ENCODE peak calls at places on chromosomes 12 and 14, in eight cellular contexts. One of them, this sample, is unnamed.

GRCh38 chr12:111842556-111843396 is 748 bp downstream of the MAPKAPK5 start:
- DNase-seq in HCT116: no peak
- DNase-seq in neural progenitor cell: peak
- DNase-seq in GM23248: peak
- DNase-seq in GM23338: peak
- DNase-seq in PC-3: peak
- DNase-seq in MM.1S: peak
- DNase-seq in hepatocyte: peak
- DNase-seq in this sample: no peak

GRCh38 chr14:77148510-77149231 is 7.1 kb upstream of the ZDHHC22 start:
- DNase-seq in hepatocyte: no peak
- DNase-seq in MM.1S: no peak
- DNase-seq in GM23338: peak
- DNase-seq in neural progenitor cell: no peak
- DNase-seq in GM23248: no peak
- DNase-seq in PC-3: no peak
- DNase-seq in HCT116: no peak
- DNase-seq in this sample: no peak

GRCh38 chr12:22971771-22972191 is 346.8 kb downstream of the ETNK1 start:
- DNase-seq in MM.1S: no peak
- DNase-seq in GM23248: peak
- DNase-seq in hepatocyte: no peak
- DNase-seq in PC-3: no peak
- DNase-seq in GM23338: no peak
- DNase-seq in HCT116: no peak
- DNase-seq in neural progenitor cell: no peak
- DNase-seq in this sample: no peak

GRCh38 chr12:129662184-129662583 is 241.6 kb downstream of the TMEM132D start:
- DNase-seq in neural progenitor cell: no peak
- DNase-seq in hepatocyte: no peak
- DNase-seq in PC-3: peak
- DNase-seq in HCT116: no peak
- DNase-seq in MM.1S: no peak
- DNase-seq in GM23338: no peak
- DNase-seq in GM23248: no peak
- DNase-seq in this sample: no peak

GRCh38 chr14:81727243-81727642 is 193.6 kb upstream of the SEL1L start:
- DNase-seq in neural progenitor cell: no peak
- DNase-seq in HCT116: no peak
- DNase-seq in PC-3: peak
- DNase-seq in GM23338: no peak
- DNase-seq in hepatocyte: peak
- DNase-seq in MM.1S: no peak
- DNase-seq in GM23248: no peak
- DNase-seq in this sample: no peak

GRCh38 chr12:24630446-24630845 is 318.5 kb downstream of the BCAT1 start:
- DNase-seq in hepatocyte: no peak
- DNase-seq in GM23248: no peak
- DNase-seq in neural progenitor cell: peak
- DNase-seq in PC-3: no peak
- DNase-seq in MM.1S: no peak
- DNase-seq in HCT116: no peak
- DNase-seq in GM23338: peak
- DNase-seq in this sample: no peak

GRCh38 chr12:49987620-49988303 is 15.0 kb downstream of the AQP6 start:
- DNase-seq in neural progenitor cell: no peak
- DNase-seq in MM.1S: no peak
- DNase-seq in PC-3: no peak
- DNase-seq in GM23248: no peak
- DNase-seq in GM23338: no peak
- DNase-seq in HCT116: no peak
- DNase-seq in hepatocyte: no peak
- DNase-seq in this sample: no peak

GRCh38 chr12:90499793-90500192 is 455.2 kb downstream of the CCER1 start:
- DNase-seq in HCT116: no peak
- DNase-seq in hepatocyte: peak
- DNase-seq in GM23338: no peak
- DNase-seq in PC-3: peak
- DNase-seq in neural progenitor cell: no peak
- DNase-seq in GM23248: no peak
- DNase-seq in MM.1S: no peak
- DNase-seq in this sample: no peak

GRCh38 chr14:71652368-71652767 is 279.9 kb upstream of the RGS6 start:
- DNase-seq in HCT116: no peak
- DNase-seq in neural progenitor cell: no peak
- DNase-seq in hepatocyte: no peak
- DNase-seq in MM.1S: no peak
- DNase-seq in PC-3: no peak
- DNase-seq in GM23338: no peak
- DNase-seq in GM23248: peak
- DNase-seq in this sample: no peak

GRCh38 chr14:51293149-51293925 is 53.3 kb downstream of the TMX1 start:
- DNase-seq in hepatocyte: no peak
- DNase-seq in HCT116: no peak
- DNase-seq in neural progenitor cell: no peak
- DNase-seq in MM.1S: no peak
- DNase-seq in PC-3: no peak
- DNase-seq in GM23248: peak
- DNase-seq in GM23338: no peak
- DNase-seq in this sample: no peak

GRCh38 chr12:106081606-106082005 is 57.1 kb downstream of the NUAK1 start:
- DNase-seq in HCT116: no peak
- DNase-seq in hepatocyte: no peak
- DNase-seq in GM23338: no peak
- DNase-seq in MM.1S: no peak
- DNase-seq in PC-3: no peak
- DNase-seq in GM23248: no peak
- DNase-seq in neural progenitor cell: no peak
- DNase-seq in this sample: no peak

GRCh38 chr12:106080786-106081185 is 58.0 kb downstream of the NUAK1 start:
- DNase-seq in GM23248: peak
- DNase-seq in MM.1S: no peak
- DNase-seq in PC-3: no peak
- DNase-seq in HCT116: no peak
- DNase-seq in neural progenitor cell: no peak
- DNase-seq in GM23338: no peak
- DNase-seq in hepatocyte: no peak
- DNase-seq in this sample: no peak

GRCh38 chr12:106084048-106084671 is 54.6 kb downstream of the NUAK1 start:
- DNase-seq in hepatocyte: no peak
- DNase-seq in GM23248: peak
- DNase-seq in GM23338: peak
- DNase-seq in PC-3: peak
- DNase-seq in HCT116: peak
- DNase-seq in neural progenitor cell: peak
- DNase-seq in MM.1S: no peak
- DNase-seq in this sample: no peak

GRCh38 chr12:106084759-106085158 is 54.0 kb downstream of the NUAK1 start:
- DNase-seq in HCT116: no peak
- DNase-seq in hepatocyte: no peak
- DNase-seq in MM.1S: no peak
- DNase-seq in GM23248: no peak
- DNase-seq in PC-3: no peak
- DNase-seq in neural progenitor cell: no peak
- DNase-seq in GM23338: no peak
- DNase-seq in this sample: no peak

GRCh38 chr12:106082216-106083175 is 56.3 kb downstream of the NUAK1 start:
- DNase-seq in neural progenitor cell: no peak
- DNase-seq in GM23338: no peak
- DNase-seq in GM23248: peak
- DNase-seq in hepatocyte: no peak
- DNase-seq in HCT116: no peak
- DNase-seq in PC-3: no peak
- DNase-seq in MM.1S: no peak
- DNase-seq in this sample: no peak
- TF ChIP-seq EZH2phosphoT487 in neural progenitor cell: no peak
- TF ChIP-seq EZH2phosphoT487 in GM23338: no peak
- TF ChIP-seq EZH2phosphoT487 in GM23248: no peak
- TF ChIP-seq EZH2phosphoT487 in hepatocyte: no peak
- TF ChIP-seq EZH2phosphoT487 in HCT116: no peak
- TF ChIP-seq EZH2phosphoT487 in PC-3: no peak
- TF ChIP-seq EZH2phosphoT487 in MM.1S: no peak
- TF ChIP-seq EZH2phosphoT487 in this sample: no peak

GRCh38 chr14:102139248-102140026 is at the start of gene WDR20:
- DNase-seq in HCT116: peak
- DNase-seq in neural progenitor cell: peak
- DNase-seq in hepatocyte: peak
- DNase-seq in GM23338: peak
- DNase-seq in MM.1S: peak
- DNase-seq in PC-3: peak
- DNase-seq in GM23248: peak
- DNase-seq in this sample: peak

GRCh38 chr14:102141797-102142196 is 2.1 kb downstream of the WDR20 start:
- DNase-seq in hepatocyte: no peak
- DNase-seq in PC-3: no peak
- DNase-seq in GM23248: no peak
- DNase-seq in MM.1S: no peak
- DNase-seq in neural progenitor cell: no peak
- DNase-seq in GM23338: peak
- DNase-seq in HCT116: no peak
- DNase-seq in this sample: no peak

GRCh38 chr14:102138935-102139247 is 806 bp upstream of the WDR20 start:
- DNase-seq in MM.1S: no peak
- DNase-seq in GM23338: no peak
- DNase-seq in hepatocyte: no peak
- DNase-seq in HCT116: no peak
- DNase-seq in GM23248: peak
- DNase-seq in PC-3: no peak
- DNase-seq in neural progenitor cell: no peak
- DNase-seq in this sample: no peak

GRCh38 chr14:102140027-102140749 is 491 bp downstream of the WDR20 start:
- DNase-seq in PC-3: no peak
- DNase-seq in HCT116: no peak
- DNase-seq in MM.1S: no peak
- DNase-seq in GM23248: peak
- DNase-seq in neural progenitor cell: peak
- DNase-seq in hepatocyte: peak
- DNase-seq in GM23338: peak
- DNase-seq in this sample: peak

GRCh38 chr14:102140750-102141145 is 1.1 kb downstream of the WDR20 start:
- DNase-seq in neural progenitor cell: no peak
- DNase-seq in HCT116: no peak
- DNase-seq in GM23248: no peak
- DNase-seq in MM.1S: no peak
- DNase-seq in hepatocyte: no peak
- DNase-seq in PC-3: peak
- DNase-seq in GM23338: no peak
- DNase-seq in this sample: no peak
- H2AFZ ChIP-seq in neural progenitor cell: no peak
- H2AFZ ChIP-seq in HCT116: no peak
- H2AFZ ChIP-seq in GM23248: peak
- H2AFZ ChIP-seq in MM.1S: peak
- H2AFZ ChIP-seq in hepatocyte: peak
- H2AFZ ChIP-seq in PC-3: no peak
- H2AFZ ChIP-seq in GM23338: no peak
- H2AFZ ChIP-seq in this sample: no peak

GRCh38 chr14:80271389-80271788 is 60.1 kb upstream of the DIO2 start:
- DNase-seq in GM23248: peak
- DNase-seq in MM.1S: no peak
- DNase-seq in PC-3: no peak
- DNase-seq in neural progenitor cell: no peak
- DNase-seq in GM23338: no peak
- DNase-seq in HCT116: no peak
- DNase-seq in hepatocyte: no peak
- DNase-seq in this sample: no peak

GRCh38 chr14:80269338-80269935 is 58.1 kb upstream of the DIO2 start:
- DNase-seq in HCT116: no peak
- DNase-seq in GM23248: peak
- DNase-seq in hepatocyte: peak
- DNase-seq in PC-3: peak
- DNase-seq in neural progenitor cell: no peak
- DNase-seq in GM23338: no peak
- DNase-seq in MM.1S: no peak
- DNase-seq in this sample: no peak

GRCh38 chr14:80278293-80279037 is 67.2 kb upstream of the DIO2 start:
- DNase-seq in HCT116: no peak
- DNase-seq in neural progenitor cell: no peak
- DNase-seq in hepatocyte: peak
- DNase-seq in PC-3: no peak
- DNase-seq in GM23338: no peak
- DNase-seq in MM.1S: no peak
- DNase-seq in GM23248: peak
- DNase-seq in this sample: no peak

GRCh38 chr14:80275208-80275850 is 64.0 kb upstream of the DIO2 start:
- DNase-seq in neural progenitor cell: no peak
- DNase-seq in GM23338: no peak
- DNase-seq in PC-3: no peak
- DNase-seq in hepatocyte: no peak
- DNase-seq in GM23248: peak
- DNase-seq in MM.1S: no peak
- DNase-seq in HCT116: no peak
- DNase-seq in this sample: no peak
- TF ChIP-seq EZH2phosphoT487 in neural progenitor cell: no peak
- TF ChIP-seq EZH2phosphoT487 in GM23338: no peak
- TF ChIP-seq EZH2phosphoT487 in PC-3: no peak
- TF ChIP-seq EZH2phosphoT487 in hepatocyte: no peak
- TF ChIP-seq EZH2phosphoT487 in GM23248: no peak
- TF ChIP-seq EZH2phosphoT487 in MM.1S: no peak
- TF ChIP-seq EZH2phosphoT487 in HCT116: no peak
- TF ChIP-seq EZH2phosphoT487 in this sample: no peak

GRCh38 chr14:102571478-102572042 is 20.9 kb upstream of the RCOR1 start:
- DNase-seq in PC-3: no peak
- DNase-seq in MM.1S: no peak
- DNase-seq in neural progenitor cell: no peak
- DNase-seq in GM23248: no peak
- DNase-seq in GM23338: no peak
- DNase-seq in HCT116: no peak
- DNase-seq in hepatocyte: no peak
- DNase-seq in this sample: no peak

GRCh38 chr14:102574840-102575478 is 17.5 kb upstream of the RCOR1 start:
- DNase-seq in GM23248: no peak
- DNase-seq in HCT116: no peak
- DNase-seq in PC-3: no peak
- DNase-seq in neural progenitor cell: peak
- DNase-seq in GM23338: peak
- DNase-seq in hepatocyte: peak
- DNase-seq in MM.1S: no peak
- DNase-seq in this sample: no peak

GRCh38 chr14:102571043-102571442 is 21.4 kb upstream of the RCOR1 start:
- DNase-seq in HCT116: no peak
- DNase-seq in neural progenitor cell: no peak
- DNase-seq in GM23248: no peak
- DNase-seq in PC-3: no peak
- DNase-seq in hepatocyte: no peak
- DNase-seq in MM.1S: no peak
- DNase-seq in GM23338: no peak
- DNase-seq in this sample: no peak

GRCh38 chr14:102575479-102576428 is 16.7 kb upstream of the RCOR1 start:
- DNase-seq in HCT116: no peak
- DNase-seq in hepatocyte: no peak
- DNase-seq in GM23338: no peak
- DNase-seq in GM23248: no peak
- DNase-seq in neural progenitor cell: no peak
- DNase-seq in PC-3: no peak
- DNase-seq in MM.1S: no peak
- DNase-seq in this sample: no peak

DNA sequence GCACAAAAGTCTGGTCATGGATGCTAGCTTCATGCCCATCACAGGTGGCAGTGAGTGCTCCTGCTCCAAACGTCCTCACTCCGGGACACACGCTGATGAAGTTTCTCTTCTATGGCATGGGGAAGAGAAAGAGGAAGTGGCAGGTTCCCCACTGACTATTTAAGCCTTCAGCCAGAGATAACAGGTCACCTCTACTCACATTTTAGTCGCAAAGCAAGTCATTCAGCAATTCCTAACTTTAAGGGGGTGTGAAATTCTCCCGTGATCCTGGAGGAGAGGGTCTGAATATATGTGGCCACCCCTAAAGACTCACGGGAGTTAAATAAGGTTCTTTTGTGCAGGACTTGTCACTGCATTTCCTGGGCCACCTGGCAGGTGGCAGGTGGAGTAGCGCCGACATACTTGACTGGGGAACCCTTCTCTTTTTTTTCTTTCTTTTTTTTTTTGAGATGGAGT is 18.8 kb upstream of the RCOR1 start:
- DNase-seq in GM23338: no peak
- DNase-seq in hepatocyte: no peak
- DNase-seq in HCT116: no peak
- DNase-seq in MM.1S: peak
- DNase-seq in PC-3: no peak
- DNase-seq in neural progenitor cell: no peak
- DNase-seq in GM23248: no peak
- DNase-seq in this sample: peak
- H2AFZ ChIP-seq in GM23338: peak
- H2AFZ ChIP-seq in hepatocyte: no peak
- H2AFZ ChIP-seq in HCT116: no peak
- H2AFZ ChIP-seq in MM.1S: peak
- H2AFZ ChIP-seq in PC-3: no peak
- H2AFZ ChIP-seq in neural progenitor cell: no peak
- H2AFZ ChIP-seq in GM23248: no peak
- H2AFZ ChIP-seq in this sample: peak